ENCODE peak calls at places on chromosomes 6 and 20, in four cellular contexts. Z, V, F and U are unnamed samples.

GRCh38 chr6:6317386-6317785 is 3.1 kb downstream of the F13A1 start:
- DNase-seq in Z (no peak), V (no peak), F (no peak), U (no peak)

GRCh38 chr6:13512900-13513299 is 25.5 kb upstream of the GFOD1 start:
- DNase-seq in Z (no peak), V (no peak), F (no peak), U (no peak)

GRCh38 chr6:31144296-31144969 is 5.6 kb upstream of the PSORS1C2 start:
- DNase-seq in Z (no peak), V (no peak), F (no peak), U (no peak)

GRCh38 chr20:63106108-63106764 is 99.5 kb upstream of the BHLHE23 start:
- DNase-seq in Z (no peak), V (peak), F (no peak), U (peak)

GRCh38 chr6:17446713-17447112 is 53.3 kb downstream of the CAP2 start:
- DNase-seq in Z (no peak), V (no peak), F (peak), U (no peak)

GRCh38 chr20:830011-830521 is 3.4 kb upstream of the FAM110A start:
- DNase-seq in Z (no peak), V (no peak), F (no peak), U (peak)

GRCh38 chr6:83221886-83222479 is 28.8 kb downstream of the RWDD2A start:
- DNase-seq in Z (peak), V (peak), F (peak), U (peak)

GRCh38 chr6:16038938-16039337 is 89.9 kb upstream of the MYLIP start:
- DNase-seq in Z (no peak), V (no peak), F (no peak), U (no peak)

GRCh38 chr20:53220482-53221307 is 248.5 kb downstream of the TSHZ2 start:
- DNase-seq in Z (no peak), V (no peak), F (no peak), U (peak)

GRCh38 chr20:53216478-53216855 is 244.3 kb downstream of the TSHZ2 start:
- DNase-seq in Z (no peak), V (no peak), F (no peak), U (no peak)

GRCh38 chr20:53215166-53215565 is 243.0 kb downstream of the TSHZ2 start:
- DNase-seq in Z (no peak), V (no peak), F (no peak), U (no peak)

GRCh38 chr20:53214392-53214791 is 242.2 kb downstream of the TSHZ2 start:
- DNase-seq in Z (no peak), V (no peak), F (no peak), U (no peak)

DNA sequence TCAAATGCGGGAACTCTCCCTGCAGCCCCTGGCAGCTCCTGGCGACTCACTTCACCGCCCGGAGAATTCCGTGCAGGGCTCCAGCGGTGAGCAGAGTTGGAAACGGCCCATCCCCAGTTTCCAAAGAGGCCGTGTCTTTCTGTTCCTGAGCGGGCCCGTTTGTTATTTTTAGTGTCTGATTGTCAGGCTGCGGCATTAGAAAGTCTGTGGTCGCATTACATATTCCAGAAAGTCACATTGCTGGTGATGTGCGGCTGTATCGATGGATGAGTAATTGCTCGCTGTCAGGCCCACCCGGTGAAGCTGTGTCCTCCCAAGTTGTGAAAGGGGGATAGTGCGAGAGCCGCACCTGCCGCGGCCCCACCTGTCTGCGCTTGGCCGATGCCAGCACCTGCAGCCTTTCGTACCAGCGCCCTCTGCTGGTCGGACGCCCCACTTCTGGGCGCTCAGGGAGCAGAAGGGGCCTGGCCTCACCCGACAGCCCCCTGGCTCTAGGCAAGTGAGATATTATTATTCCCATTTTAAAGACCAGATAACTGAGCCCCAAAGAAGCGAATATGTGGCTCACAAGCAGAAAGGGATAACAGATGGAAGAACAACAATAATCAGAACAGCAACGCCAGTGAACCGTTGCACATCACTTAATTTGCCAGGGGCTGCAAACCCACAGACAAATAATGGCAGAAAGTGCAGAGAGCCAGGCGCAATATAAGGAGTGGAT is 244.9 kb downstream of the TSHZ2 start:
- DNase-seq in Z (peak), V (peak), F (peak), U (peak)
- TF ChIP-seq EZH2 in Z (no peak), V (peak), F (no peak), U (no peak)

GRCh38 chr6:148835920-148836441 is 89.2 kb downstream of the UST start:
- DNase-seq in Z (no peak), V (peak), F (no peak), U (peak)
- TF ChIP-seq EZH2phosphoT487 in Z (no peak), V (no peak), F (no peak), U (no peak)

GRCh38 chr6:75317503-75318206 is 33.1 kb upstream of the TMEM30A start:
- DNase-seq in Z (no peak), V (no peak), F (no peak), U (peak)
- H3K4me2 ChIP-seq in Z (no peak), V (no peak), F (no peak), U (peak)

DNA sequence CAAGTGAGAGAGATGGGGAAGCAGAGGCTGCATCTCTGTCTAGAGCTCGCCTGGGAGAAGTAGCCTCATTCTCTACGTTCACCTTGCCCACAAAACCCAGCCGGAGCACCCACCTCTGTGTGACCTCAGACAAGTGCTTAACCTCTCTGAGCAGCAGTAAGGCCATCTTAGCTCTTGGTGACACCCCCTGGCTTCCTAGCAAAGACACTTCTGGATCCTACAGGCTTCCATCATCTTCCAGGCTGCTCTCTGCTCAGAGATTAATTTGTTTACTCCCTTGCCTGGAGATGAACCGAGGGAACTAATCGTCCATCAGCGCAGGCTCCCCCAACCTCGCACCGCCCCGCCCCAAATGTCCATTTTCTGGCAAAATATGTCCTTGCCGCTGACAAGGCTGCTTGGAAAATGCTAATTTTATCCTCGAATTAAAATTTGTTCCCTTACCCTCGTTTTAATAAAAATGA is 24.0 kb upstream of the CTNNBL1 start:
- DNase-seq in Z (no peak), V (no peak), F (no peak), U (no peak)
- TF ChIP-seq EZH2 in Z (no peak), V (no peak), F (no peak), U (no peak)

GRCh38 chr6:10759312-10759839 is 11.8 kb downstream of the TMEM14B start:
- DNase-seq in Z (peak), V (peak), F (peak), U (peak)
- TF ChIP-seq EZH2phosphoT487 in Z (no peak), V (no peak), F (no peak), U (no peak)

GRCh38 chr6:87918461-87918941 is 129.1 kb upstream of the SPACA1 start:
- DNase-seq in Z (no peak), V (no peak), F (no peak), U (peak)
- H3K4me2 ChIP-seq in Z (no peak), V (no peak), F (no peak), U (no peak)

GRCh38 chr6:29974901-29975560 is 32.7 kb downstream of the HLA-A start:
- DNase-seq in Z (no peak), V (no peak), F (peak), U (no peak)
- TF ChIP-seq EZH2 in Z (no peak), V (no peak), F (no peak), U (no peak)

GRCh38 chr6:143783077-143783476 is 60.1 kb upstream of the LTV1 start:
- DNase-seq in Z (no peak), V (no peak), F (no peak), U (no peak)
- TF ChIP-seq EZH2phosphoT487 in Z (no peak), V (no peak), F (no peak), U (no peak)